ENCODE peak calls at places on chromosome 10, in four cellular contexts. S is GM12878, Z is WTC11, O is HepG2. V is an unnamed sample.

GRCh38 chr10:79981673-79982485 is 33.0 kb upstream of the SFTPD start:
- DNase-seq in S (no peak), Z (peak), O (peak), V (no peak)

GRCh38 chr10:45599021-45599603 is 73.5 kb downstream of the ZFAND4 start:
- DNase-seq in S (no peak), Z (no peak), O (peak), V (no peak)

GRCh38 chr10:100510533-100511308 is 8.9 kb downstream of the SEC31B start:
- DNase-seq in S (no peak), Z (no peak), O (no peak), V (no peak)

GRCh38 chr10:63644398-63645142 is 123.4 kb downstream of the REEP3 start:
- DNase-seq in S (no peak), Z (no peak), O (no peak), V (no peak)

GRCh38 chr10:5468262-5469106 is 30.9 kb downstream of the CALML5 start:
- DNase-seq in S (no peak), Z (no peak), O (no peak), V (no peak)

GRCh38 chr10:126208736-126209317 is 179.4 kb downstream of the ADAM12 start:
- DNase-seq in S (no peak), Z (no peak), O (no peak), V (no peak)

GRCh38 chr10:102645388-102645740 is 1.1 kb downstream of the TRIM8 start:
- DNase-seq in S (no peak), Z (no peak), O (peak), V (no peak)

GRCh38 chr10:89351402-89352038 is 23.7 kb downstream of the IFIT3 start:
- DNase-seq in S (peak), Z (no peak), O (no peak), V (no peak)

GRCh38 chr10:104589871-104590270 is 51.2 kb upstream of the SORCS3 start:
- DNase-seq in S (no peak), Z (no peak), O (no peak), V (no peak)

GRCh38 chr10:76937056-76937665 is 700.4 kb downstream of the KCNMA1 start:
- DNase-seq in S (no peak), Z (no peak), O (no peak), V (no peak)

GRCh38 chr10:80945267-80945880 is 407.7 kb downstream of the SH2D4B start:
- DNase-seq in S (no peak), Z (no peak), O (peak), V (peak)

GRCh38 chr10:114252097-114252496 is 13.0 kb downstream of the VWA2 start:
- DNase-seq in S (no peak), Z (no peak), O (no peak), V (no peak)

GRCh38 chr10:122486396-122487080 is 25.2 kb downstream of the HTRA1 start:
- DNase-seq in S (no peak), Z (no peak), O (no peak), V (no peak)

GRCh38 chr10:3780056-3780765 is 4.8 kb downstream of the KLF6 start:
- DNase-seq in S (no peak), Z (no peak), O (no peak), V (no peak)

GRCh38 chr10:124138195-124138882 is 44.9 kb upstream of the CHST15 start:
- DNase-seq in S (no peak), Z (no peak), O (no peak), V (no peak)

GRCh38 chr10:126131338-126131737 is 235.0 kb downstream of the FANK1 start:
- DNase-seq in S (no peak), Z (no peak), O (no peak), V (no peak)

GRCh38 chr10:110664483-110665420 is 20.6 kb downstream of the RBM20 start:
- DNase-seq in S (no peak), Z (no peak), O (peak), V (peak)

GRCh38 chr10:73953665-73954064 is 42.7 kb downstream of the PLAU start:
- DNase-seq in S (no peak), Z (no peak), O (no peak), V (no peak)

GRCh38 chr10:50563906-50564305 is 59.9 kb downstream of the SGMS1 start:
- DNase-seq in S (no peak), Z (peak), O (peak), V (no peak)

GRCh38 chr10:75883081-75883480 is 451.7 kb downstream of the LRMDA start:
- DNase-seq in S (no peak), Z (no peak), O (no peak), V (no peak)

GRCh38 chr10:75434292-75434691 is 2.9 kb downstream of the LRMDA start:
- DNase-seq in S (no peak), Z (no peak), O (no peak), V (no peak)

GRCh38 chr10:27447540-27447939 is 56.6 kb upstream of the RAB18 start:
- DNase-seq in S (no peak), Z (no peak), O (no peak), V (no peak)

GRCh38 chr10:11298116-11298515 is 280.4 kb downstream of the CELF2 start:
- DNase-seq in S (no peak), Z (no peak), O (no peak), V (no peak)

GRCh38 chr10:60917331-60918280 is 26.4 kb downstream of the RHOBTB1 start:
- DNase-seq in S (no peak), Z (no peak), O (no peak), V (no peak)

GRCh38 chr10:117734626-117735405 is 192.3 kb downstream of the EMX2 start:
- DNase-seq in S (no peak), Z (peak), O (no peak), V (no peak)

GRCh38 chr10:85548038-85548437 is 818.6 kb downstream of the GRID1 start:
- DNase-seq in S (peak), Z (no peak), O (peak), V (no peak)

GRCh38 chr10:74179124-74179710 is 28.2 kb downstream of the ADK start:
- DNase-seq in S (no peak), Z (no peak), O (no peak), V (no peak)

GRCh38 chr10:114532226-114532625 is 125.8 kb downstream of the ABLIM1 start:
- DNase-seq in S (no peak), Z (no peak), O (no peak), V (no peak)

DNA sequence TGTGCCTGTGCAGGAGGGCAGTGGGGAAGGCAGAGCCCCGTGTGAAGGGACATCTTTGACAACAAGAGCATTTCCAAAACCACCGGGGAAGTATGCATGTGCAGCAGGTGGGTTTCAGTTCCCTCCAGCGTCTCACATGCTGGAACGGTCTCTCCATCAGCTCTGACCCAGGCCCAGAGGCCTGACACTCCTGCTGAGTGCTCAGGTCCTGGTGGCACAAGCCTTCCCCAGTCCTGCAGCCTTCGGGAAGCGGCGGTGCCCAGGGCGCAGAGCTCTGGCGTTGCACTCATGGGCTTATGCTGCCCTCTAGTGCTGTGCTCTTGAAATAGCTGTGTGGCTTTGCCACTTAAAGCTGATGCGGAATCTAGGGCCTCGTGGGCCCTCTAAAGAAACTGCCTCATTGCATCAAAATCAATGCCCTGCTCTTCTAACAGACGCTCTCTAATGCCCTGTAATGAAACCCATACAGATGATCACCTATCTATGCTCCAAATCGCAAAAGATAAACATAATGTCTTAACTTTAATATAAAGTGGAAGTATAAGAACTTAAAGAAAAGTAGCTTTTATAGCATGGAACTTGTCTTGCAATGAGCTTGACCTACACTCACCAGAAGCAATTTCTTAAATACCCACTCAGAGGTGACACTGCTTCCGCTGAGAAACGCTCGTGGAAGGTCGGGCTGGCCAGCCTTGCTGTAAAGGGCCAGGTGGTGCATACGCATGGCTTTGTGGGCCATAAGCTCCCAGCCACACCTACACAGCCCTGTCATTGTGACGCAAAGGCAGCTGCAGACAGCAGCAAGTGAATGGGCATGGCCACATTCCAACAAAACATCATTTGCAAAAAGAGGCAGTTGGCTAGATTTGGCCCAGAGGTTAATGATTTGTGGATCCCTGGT is 38.6 kb downstream of the CLRN3 start:
- DNase-seq in S (no peak), Z (peak), O (peak), V (peak)
- TF ChIP-seq TCF7 in S (no peak), Z (no peak), O (no peak), V (no peak)

DNA sequence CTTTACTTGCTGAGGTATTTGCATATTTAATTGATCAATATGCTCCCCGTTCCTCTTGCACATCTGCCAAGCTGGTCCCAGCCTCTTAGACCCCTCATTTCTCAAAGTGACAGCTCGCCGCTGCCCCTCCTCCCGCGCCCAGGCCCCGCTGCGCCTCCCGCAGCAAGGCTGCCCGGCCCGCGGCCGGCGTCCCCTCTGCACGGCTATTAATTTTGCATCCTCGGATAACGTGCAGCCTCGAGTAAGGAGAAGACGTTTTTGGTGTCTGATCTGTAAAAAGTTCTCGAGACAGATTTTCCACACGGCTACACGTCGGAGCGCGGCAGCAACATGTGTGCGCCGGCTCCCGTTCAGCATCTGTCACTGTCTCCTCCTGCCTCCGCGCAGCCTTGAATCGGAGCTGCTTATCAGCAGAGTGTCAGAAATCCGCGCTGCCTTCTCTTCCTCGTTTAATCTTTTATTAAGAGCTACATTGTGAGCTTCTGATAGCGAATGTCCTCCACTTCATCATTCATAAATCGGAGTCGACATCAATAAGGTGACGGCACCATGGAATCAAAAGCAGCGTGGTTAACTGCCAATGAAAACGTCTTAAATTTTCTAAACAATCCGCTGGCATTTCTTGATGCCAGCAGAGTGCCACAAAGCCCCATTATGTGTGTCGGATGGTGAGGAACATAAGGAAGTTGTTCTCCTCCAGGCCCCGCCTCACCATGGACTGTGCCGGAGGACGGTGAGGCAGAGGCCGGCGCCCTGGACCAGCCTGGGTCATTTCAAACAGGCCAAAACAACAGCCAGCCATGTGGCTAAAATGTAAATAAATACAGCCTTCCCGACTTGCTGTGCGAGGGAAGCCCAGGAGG is 65.1 kb downstream of the EBF3 start:
- DNase-seq in S (no peak), Z (no peak), O (no peak), V (no peak)
- TF ChIP-seq TCF7 in S (no peak), Z (no peak), O (no peak), V (no peak)

GRCh38 chr10:1829712-1830111 is 92.4 kb upstream of the ADARB2 start:
- DNase-seq in S (no peak), Z (no peak), O (no peak), V (no peak)
- TF ChIP-seq TCF7 in S (no peak), Z (no peak), O (no peak), V (no peak)

DNA sequence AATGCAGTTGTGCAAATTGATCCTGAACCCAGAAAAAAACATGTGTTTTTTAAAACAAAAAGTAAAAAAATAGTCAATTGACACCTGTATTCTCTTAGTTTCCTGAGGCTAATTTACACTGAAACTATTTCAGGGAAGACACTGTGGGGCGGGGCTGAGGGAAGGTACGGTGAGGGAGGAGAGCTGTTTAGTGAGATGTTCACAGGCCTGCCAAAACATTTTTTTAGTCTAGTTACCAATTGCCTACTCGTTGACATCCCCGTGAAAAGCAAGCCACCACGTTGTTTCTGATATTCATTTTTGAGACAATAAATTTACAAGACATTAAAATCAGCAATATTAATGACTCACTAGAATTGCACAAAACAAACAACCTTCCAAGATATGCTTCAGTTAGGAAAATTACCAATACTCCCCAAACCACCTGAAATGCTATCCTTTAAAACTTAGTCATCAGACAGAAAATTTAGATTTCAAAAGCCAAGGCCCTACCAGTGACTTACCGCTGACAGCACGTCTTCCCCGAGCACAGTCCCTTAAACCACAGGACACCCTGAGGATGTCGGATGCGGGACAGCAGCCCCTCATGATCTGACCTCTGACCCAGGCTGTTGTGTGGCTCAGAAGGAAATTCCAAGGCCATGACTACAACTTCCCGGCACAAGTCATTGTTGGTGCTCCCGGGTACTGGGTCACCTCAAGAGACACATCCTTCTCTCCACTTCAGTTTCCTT is 279.2 kb downstream of the PRPF18 start:
- DNase-seq in S (no peak), Z (no peak), O (no peak), V (no peak)
- TF ChIP-seq TCF7 in S (no peak), Z (no peak), O (no peak), V (no peak)

GRCh38 chr10:49207936-49208482 is 19.8 kb upstream of the TMEM273 start:
- DNase-seq in S (no peak), Z (no peak), O (no peak), V (no peak)
- TF ChIP-seq TCF7 in S (no peak), Z (no peak), O (no peak), V (no peak)

GRCh38 chr10:23005150-23005549 is 77.3 kb downstream of the ARMC3 start:
- DNase-seq in S (no peak), Z (no peak), O (no peak), V (no peak)

GRCh38 chr10:22997102-22997501 is 69.2 kb downstream of the ARMC3 start:
- DNase-seq in S (no peak), Z (peak), O (no peak), V (peak)

GRCh38 chr10:22999942-23000341 is 72.1 kb downstream of the ARMC3 start:
- DNase-seq in S (no peak), Z (peak), O (no peak), V (no peak)

DNA sequence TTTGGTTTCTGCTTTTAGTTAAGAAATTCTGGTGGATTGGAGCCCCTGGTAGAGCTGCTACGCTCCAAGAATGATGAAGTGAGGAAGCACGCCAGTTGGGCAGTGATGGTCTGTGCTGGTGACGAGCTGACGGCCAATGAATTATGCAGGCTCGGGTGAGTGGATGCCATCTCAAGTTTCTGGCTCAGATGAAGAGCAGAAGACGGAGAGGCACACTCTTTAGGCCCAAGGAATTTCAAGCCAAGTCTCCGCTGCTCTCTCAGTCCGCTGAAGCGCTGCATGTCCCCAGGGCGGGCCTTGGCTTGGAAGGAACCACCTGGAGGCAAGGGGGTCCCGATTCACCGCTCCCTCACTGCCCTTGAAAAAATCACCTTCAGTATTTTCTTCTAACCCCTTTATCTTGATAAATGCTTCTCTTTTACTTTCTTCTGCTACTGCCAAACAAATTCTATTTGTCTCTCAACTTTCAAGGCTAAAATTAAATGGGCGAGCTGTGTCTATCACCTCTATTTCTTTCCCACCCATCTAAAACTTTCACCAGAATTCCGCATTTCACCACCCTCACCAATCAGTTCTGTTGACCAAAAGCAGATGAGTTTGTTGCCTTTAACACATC is 74.2 kb downstream of the ARMC3 start:
- DNase-seq in S (no peak), Z (peak), O (no peak), V (no peak)
- TF ChIP-seq TCF7 in S (no peak), Z (no peak), O (no peak), V (no peak)

GRCh38 chr10:71179382-71179781 is 33.0 kb upstream of the UNC5B start:
- DNase-seq in S (no peak), Z (no peak), O (no peak), V (no peak)
- TF ChIP-seq TCF7 in S (no peak), Z (no peak), O (no peak), V (no peak)

DNA sequence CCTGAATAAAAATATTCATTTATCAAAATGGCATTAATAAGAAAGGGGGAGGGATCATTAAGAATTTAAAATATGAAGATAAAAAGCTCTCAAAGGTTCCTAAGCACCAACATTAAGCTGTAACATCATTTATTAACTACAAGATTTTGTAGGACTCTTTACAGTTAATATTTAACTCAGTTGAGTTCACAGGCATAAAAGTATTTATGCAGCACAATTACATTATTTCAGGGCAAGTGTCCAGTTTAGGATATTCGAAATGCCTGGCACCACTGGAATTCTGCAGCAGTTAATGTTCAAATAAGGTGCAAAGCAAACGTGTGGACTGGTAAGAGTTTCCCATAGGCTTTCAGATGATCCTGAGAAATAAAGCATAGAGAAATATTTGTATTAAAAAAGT is 30.5 kb downstream of the NPS start:
- DNase-seq in S (no peak), Z (no peak), O (no peak), V (no peak)
- TF ChIP-seq TCF7 in S (no peak), Z (no peak), O (no peak), V (no peak)

V was measured in K562.